ENCODE peak calls at places on chromosomes 5 and 9, in nine cellular contexts. One of them, this sample, is unnamed.

GRCh38 chr9:110575169-110575568 is 4.4 kb downstream of the SVEP1 start:
- DNase-seq in NCI-H1105: no peak
- DNase-seq in HS-27A: no peak
- DNase-seq in stimulated activated CD4-positive, alpha-beta T cell treated with anti-CD3 and anti-CD28 coated beads, Interleukin-4, amount 100 ng/mL, for 1 hour: no peak
- DNase-seq in cardiac fibroblast: peak
- DNase-seq in GM03348: no peak
- DNase-seq in GM19239: no peak
- DNase-seq in ovary: no peak
- DNase-seq in fibroblast of the aortic adventitia: peak
- DNase-seq in this sample: no peak

GRCh38 chr9:74838351-74838750 is 49.4 kb downstream of the TRPM6 start:
- DNase-seq in NCI-H1105: no peak
- DNase-seq in HS-27A: no peak
- DNase-seq in stimulated activated CD4-positive, alpha-beta T cell treated with anti-CD3 and anti-CD28 coated beads, Interleukin-4, amount 100 ng/mL, for 1 hour: no peak
- DNase-seq in cardiac fibroblast: no peak
- DNase-seq in GM03348: no peak
- DNase-seq in GM19239: no peak
- DNase-seq in ovary: no peak
- DNase-seq in fibroblast of the aortic adventitia: peak
- DNase-seq in this sample: no peak

GRCh38 chr5:163473613-163474243 is 13.3 kb downstream of the HMMR start:
- DNase-seq in NCI-H1105: no peak
- DNase-seq in HS-27A: no peak
- DNase-seq in stimulated activated CD4-positive, alpha-beta T cell treated with anti-CD3 and anti-CD28 coated beads, Interleukin-4, amount 100 ng/mL, for 1 hour: no peak
- DNase-seq in cardiac fibroblast: peak
- DNase-seq in GM03348: peak
- DNase-seq in GM19239: no peak
- DNase-seq in ovary: no peak
- DNase-seq in fibroblast of the aortic adventitia: peak
- DNase-seq in this sample: no peak

GRCh38 chr9:2729003-2729402 is 11.7 kb downstream of the KCNV2 start:
- DNase-seq in NCI-H1105: no peak
- DNase-seq in HS-27A: no peak
- DNase-seq in stimulated activated CD4-positive, alpha-beta T cell treated with anti-CD3 and anti-CD28 coated beads, Interleukin-4, amount 100 ng/mL, for 1 hour: no peak
- DNase-seq in cardiac fibroblast: peak
- DNase-seq in GM03348: peak
- DNase-seq in GM19239: no peak
- DNase-seq in ovary: no peak
- DNase-seq in fibroblast of the aortic adventitia: peak
- DNase-seq in this sample: no peak

GRCh38 chr5:1497795-1498622 is 25.8 kb downstream of the LPCAT1 start:
- DNase-seq in NCI-H1105: no peak
- DNase-seq in HS-27A: no peak
- DNase-seq in stimulated activated CD4-positive, alpha-beta T cell treated with anti-CD3 and anti-CD28 coated beads, Interleukin-4, amount 100 ng/mL, for 1 hour: no peak
- DNase-seq in cardiac fibroblast: no peak
- DNase-seq in GM03348: no peak
- DNase-seq in GM19239: no peak
- DNase-seq in ovary: no peak
- DNase-seq in fibroblast of the aortic adventitia: peak
- DNase-seq in this sample: no peak

GRCh38 chr5:125109293-125109692 is 362.9 kb upstream of the ZNF608 start:
- DNase-seq in NCI-H1105: peak
- DNase-seq in HS-27A: no peak
- DNase-seq in stimulated activated CD4-positive, alpha-beta T cell treated with anti-CD3 and anti-CD28 coated beads, Interleukin-4, amount 100 ng/mL, for 1 hour: no peak
- DNase-seq in cardiac fibroblast: no peak
- DNase-seq in GM03348: no peak
- DNase-seq in GM19239: no peak
- DNase-seq in ovary: no peak
- DNase-seq in fibroblast of the aortic adventitia: no peak
- DNase-seq in this sample: no peak

GRCh38 chr5:93517828-93518227 is 63.2 kb downstream of the NR2F1-AS1 start:
- DNase-seq in NCI-H1105: no peak
- DNase-seq in HS-27A: no peak
- DNase-seq in stimulated activated CD4-positive, alpha-beta T cell treated with anti-CD3 and anti-CD28 coated beads, Interleukin-4, amount 100 ng/mL, for 1 hour: no peak
- DNase-seq in cardiac fibroblast: peak
- DNase-seq in GM03348: no peak
- DNase-seq in GM19239: no peak
- DNase-seq in ovary: peak
- DNase-seq in fibroblast of the aortic adventitia: peak
- DNase-seq in this sample: no peak

GRCh38 chr5:72599519-72600400 is 92.5 kb upstream of the ZNF366 start:
- DNase-seq in NCI-H1105: no peak
- DNase-seq in HS-27A: no peak
- DNase-seq in stimulated activated CD4-positive, alpha-beta T cell treated with anti-CD3 and anti-CD28 coated beads, Interleukin-4, amount 100 ng/mL, for 1 hour: no peak
- DNase-seq in cardiac fibroblast: peak
- DNase-seq in GM03348: peak
- DNase-seq in GM19239: no peak
- DNase-seq in ovary: no peak
- DNase-seq in fibroblast of the aortic adventitia: peak
- DNase-seq in this sample: no peak

GRCh38 chr5:177300236-177300880 is 3.2 kb downstream of the RAB24 start:
- DNase-seq in NCI-H1105: no peak
- DNase-seq in HS-27A: no peak
- DNase-seq in stimulated activated CD4-positive, alpha-beta T cell treated with anti-CD3 and anti-CD28 coated beads, Interleukin-4, amount 100 ng/mL, for 1 hour: no peak
- DNase-seq in cardiac fibroblast: peak
- DNase-seq in GM03348: peak
- DNase-seq in GM19239: no peak
- DNase-seq in ovary: peak
- DNase-seq in fibroblast of the aortic adventitia: peak
- DNase-seq in this sample: no peak

GRCh38 chr5:34521628-34522290 is 134.4 kb upstream of the RAI14 start:
- DNase-seq in NCI-H1105: no peak
- DNase-seq in HS-27A: no peak
- DNase-seq in stimulated activated CD4-positive, alpha-beta T cell treated with anti-CD3 and anti-CD28 coated beads, Interleukin-4, amount 100 ng/mL, for 1 hour: no peak
- DNase-seq in cardiac fibroblast: no peak
- DNase-seq in GM03348: no peak
- DNase-seq in GM19239: no peak
- DNase-seq in ovary: no peak
- DNase-seq in fibroblast of the aortic adventitia: no peak
- DNase-seq in this sample: no peak

GRCh38 chr5:160312139-160312959 is at the start of gene CCNJL:
- DNase-seq in NCI-H1105: peak
- DNase-seq in HS-27A: no peak
- DNase-seq in stimulated activated CD4-positive, alpha-beta T cell treated with anti-CD3 and anti-CD28 coated beads, Interleukin-4, amount 100 ng/mL, for 1 hour: no peak
- DNase-seq in cardiac fibroblast: peak
- DNase-seq in GM03348: peak
- DNase-seq in GM19239: peak
- DNase-seq in ovary: peak
- DNase-seq in fibroblast of the aortic adventitia: no peak
- DNase-seq in this sample: no peak

GRCh38 chr5:69136296-69136695 is 30.7 kb upstream of the CCNB1 start:
- DNase-seq in NCI-H1105: no peak
- DNase-seq in HS-27A: no peak
- DNase-seq in stimulated activated CD4-positive, alpha-beta T cell treated with anti-CD3 and anti-CD28 coated beads, Interleukin-4, amount 100 ng/mL, for 1 hour: no peak
- DNase-seq in cardiac fibroblast: peak
- DNase-seq in GM03348: peak
- DNase-seq in GM19239: peak
- DNase-seq in ovary: no peak
- DNase-seq in fibroblast of the aortic adventitia: no peak
- DNase-seq in this sample: no peak

GRCh38 chr9:129550199-129550839 is 70.6 kb downstream of the C9orf50 start:
- DNase-seq in NCI-H1105: peak
- DNase-seq in HS-27A: no peak
- DNase-seq in stimulated activated CD4-positive, alpha-beta T cell treated with anti-CD3 and anti-CD28 coated beads, Interleukin-4, amount 100 ng/mL, for 1 hour: peak
- DNase-seq in cardiac fibroblast: peak
- DNase-seq in GM03348: peak
- DNase-seq in GM19239: no peak
- DNase-seq in ovary: peak
- DNase-seq in fibroblast of the aortic adventitia: peak
- DNase-seq in this sample: peak

GRCh38 chr5:110817437-110817836 is 78.6 kb downstream of the SLC25A46 start:
- DNase-seq in NCI-H1105: no peak
- DNase-seq in HS-27A: no peak
- DNase-seq in stimulated activated CD4-positive, alpha-beta T cell treated with anti-CD3 and anti-CD28 coated beads, Interleukin-4, amount 100 ng/mL, for 1 hour: no peak
- DNase-seq in cardiac fibroblast: peak
- DNase-seq in GM03348: no peak
- DNase-seq in GM19239: no peak
- DNase-seq in ovary: no peak
- DNase-seq in fibroblast of the aortic adventitia: peak
- DNase-seq in this sample: no peak

GRCh38 chr5:72784129-72784528 is 32.3 kb upstream of the TNPO1 start:
- DNase-seq in NCI-H1105: no peak
- DNase-seq in HS-27A: no peak
- DNase-seq in stimulated activated CD4-positive, alpha-beta T cell treated with anti-CD3 and anti-CD28 coated beads, Interleukin-4, amount 100 ng/mL, for 1 hour: no peak
- DNase-seq in cardiac fibroblast: no peak
- DNase-seq in GM03348: no peak
- DNase-seq in GM19239: no peak
- DNase-seq in ovary: no peak
- DNase-seq in fibroblast of the aortic adventitia: no peak
- DNase-seq in this sample: no peak

GRCh38 chr9:91192785-91193657 is 168.7 kb downstream of the AUH start:
- DNase-seq in NCI-H1105: no peak
- DNase-seq in HS-27A: peak
- DNase-seq in stimulated activated CD4-positive, alpha-beta T cell treated with anti-CD3 and anti-CD28 coated beads, Interleukin-4, amount 100 ng/mL, for 1 hour: peak
- DNase-seq in cardiac fibroblast: peak
- DNase-seq in GM03348: peak
- DNase-seq in GM19239: no peak
- DNase-seq in ovary: peak
- DNase-seq in fibroblast of the aortic adventitia: peak
- DNase-seq in this sample: peak

GRCh38 chr5:95846554-95847260 is 24.2 kb upstream of the GLRX start:
- DNase-seq in NCI-H1105: peak
- DNase-seq in HS-27A: no peak
- DNase-seq in stimulated activated CD4-positive, alpha-beta T cell treated with anti-CD3 and anti-CD28 coated beads, Interleukin-4, amount 100 ng/mL, for 1 hour: peak
- DNase-seq in cardiac fibroblast: peak
- DNase-seq in GM03348: peak
- DNase-seq in GM19239: peak
- DNase-seq in ovary: peak
- DNase-seq in fibroblast of the aortic adventitia: peak
- DNase-seq in this sample: peak

GRCh38 chr5:160903076-160903475 is 51.1 kb upstream of the ATP10B start:
- DNase-seq in NCI-H1105: no peak
- DNase-seq in HS-27A: no peak
- DNase-seq in stimulated activated CD4-positive, alpha-beta T cell treated with anti-CD3 and anti-CD28 coated beads, Interleukin-4, amount 100 ng/mL, for 1 hour: no peak
- DNase-seq in cardiac fibroblast: no peak
- DNase-seq in GM03348: no peak
- DNase-seq in GM19239: no peak
- DNase-seq in ovary: no peak
- DNase-seq in fibroblast of the aortic adventitia: no peak
- DNase-seq in this sample: no peak

GRCh38 chr9:123406691-123407536 is 50.9 kb downstream of the CRB2 start:
- DNase-seq in NCI-H1105: peak
- DNase-seq in HS-27A: no peak
- DNase-seq in stimulated activated CD4-positive, alpha-beta T cell treated with anti-CD3 and anti-CD28 coated beads, Interleukin-4, amount 100 ng/mL, for 1 hour: no peak
- DNase-seq in cardiac fibroblast: peak
- DNase-seq in GM03348: no peak
- DNase-seq in GM19239: no peak
- DNase-seq in ovary: no peak
- DNase-seq in fibroblast of the aortic adventitia: no peak
- DNase-seq in this sample: no peak

GRCh38 chr5:136042665-136043121 is 13.9 kb downstream of the TGFBI start:
- DNase-seq in NCI-H1105: no peak
- DNase-seq in HS-27A: no peak
- DNase-seq in stimulated activated CD4-positive, alpha-beta T cell treated with anti-CD3 and anti-CD28 coated beads, Interleukin-4, amount 100 ng/mL, for 1 hour: no peak
- DNase-seq in cardiac fibroblast: peak
- DNase-seq in GM03348: no peak
- DNase-seq in GM19239: no peak
- DNase-seq in ovary: no peak
- DNase-seq in fibroblast of the aortic adventitia: no peak
- DNase-seq in this sample: no peak

GRCh38 chr5:154196955-154197652 is 6.6 kb downstream of the GALNT10 start:
- DNase-seq in NCI-H1105: no peak
- DNase-seq in HS-27A: no peak
- DNase-seq in stimulated activated CD4-positive, alpha-beta T cell treated with anti-CD3 and anti-CD28 coated beads, Interleukin-4, amount 100 ng/mL, for 1 hour: no peak
- DNase-seq in cardiac fibroblast: peak
- DNase-seq in GM03348: peak
- DNase-seq in GM19239: no peak
- DNase-seq in ovary: no peak
- DNase-seq in fibroblast of the aortic adventitia: peak
- DNase-seq in this sample: peak

GRCh38 chr9:131701789-131702337 is 38.0 kb downstream of the RAPGEF1 start:
- DNase-seq in NCI-H1105: no peak
- DNase-seq in HS-27A: no peak
- DNase-seq in stimulated activated CD4-positive, alpha-beta T cell treated with anti-CD3 and anti-CD28 coated beads, Interleukin-4, amount 100 ng/mL, for 1 hour: no peak
- DNase-seq in cardiac fibroblast: no peak
- DNase-seq in GM03348: no peak
- DNase-seq in GM19239: no peak
- DNase-seq in ovary: no peak
- DNase-seq in fibroblast of the aortic adventitia: no peak
- DNase-seq in this sample: no peak